ENCODE peak calls at places on chromosomes 2 and 18, in nine cellular contexts. E is astrocyte; Z is CD8-positive, alpha-beta memory T cell; L is fibroblast of lung; H is psoas muscle; Q is brain microvascular endothelial cell; A is transverse colon; D is WERI-Rb-1; M is sigmoid colon. G is an unnamed sample. For H3K36me3, the result is how much of the 10 kb centered on the place peaks cover.

GRCh38 chr2:218375212-218375611 is 6.9 kb upstream of the SLC11A1 start:
- DNase-seq in Q (no peak), A (no peak), E (peak), H (no peak), L (peak), Z (no peak), D (no peak), M (no peak), G (no peak)

GRCh38 chr2:25711641-25712369 is 38.4 kb upstream of the DTNB start:
- DNase-seq in Q (no peak), D (peak), H (no peak), L (no peak), Z (no peak), E (no peak), A (no peak), M (no peak), G (no peak)

GRCh38 chr2:205766765-205767359 is 84.6 kb downstream of the NRP2 start:
- DNase-seq in H (peak), Z (peak), Q (peak), D (peak), A (peak), L (peak), E (peak), M (peak), G (peak)

GRCh38 chr2:146540271-146540932 is 1304.4 kb upstream of the ACVR2A start:
- DNase-seq in H (no peak), E (no peak), M (no peak), Z (no peak), Q (no peak), A (no peak), L (no peak), D (no peak), G (no peak)

GRCh38 chr2:38600242-38600891 is 2.4 kb downstream of the HNRNPLL start:
- DNase-seq in M (no peak), L (no peak), E (no peak), D (peak), A (peak), H (no peak), Z (no peak), Q (no peak), G (no peak)

GRCh38 chr18:75209129-75209951 is at the start of gene PTGR3:
- DNase-seq in A (peak), Q (peak), L (peak), E (peak), H (peak), D (peak), Z (peak), M (peak), G (peak)

GRCh38 chr18:48376406-48376805 is 32.8 kb downstream of the ZBTB7C start:
- DNase-seq in Z (no peak), L (no peak), H (no peak), E (no peak), A (no peak), M (no peak), Q (no peak), D (no peak), G (no peak)

GRCh38 chr18:28512357-28512756 is 335.4 kb upstream of the CDH2 start:
- DNase-seq in A (no peak), Q (no peak), E (no peak), M (no peak), D (no peak), H (no peak), L (no peak), Z (no peak), G (no peak)

GRCh38 chr2:229765721-229766120 is 51.4 kb upstream of the DNER start:
- DNase-seq in Z (no peak), E (no peak), A (no peak), Q (no peak), M (no peak), H (no peak), D (no peak), L (no peak), G (no peak)

DNA sequence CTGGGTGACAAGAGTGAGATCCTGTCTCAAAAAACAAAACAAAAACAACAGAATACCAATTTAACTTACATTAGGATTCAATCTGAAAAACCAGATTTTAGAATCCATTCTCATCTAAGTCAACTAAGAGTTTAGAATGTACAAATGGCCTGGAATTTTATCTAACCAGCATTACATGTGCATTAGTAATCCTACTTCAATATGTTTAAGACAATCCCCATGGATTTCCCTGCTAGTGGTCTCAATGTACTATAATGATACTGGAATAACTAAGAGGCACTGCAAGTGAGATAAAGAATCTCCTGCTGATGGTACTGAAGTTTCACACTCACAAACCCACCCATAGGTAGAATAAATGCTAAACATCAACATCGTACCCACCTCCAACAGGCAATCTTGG is 53.9 kb upstream of the DNER start:
- DNase-seq in Z (no peak), D (no peak), E (peak), A (no peak), H (no peak), Q (no peak), L (no peak), M (no peak), G (no peak)
- H3K36me3 ChIP-seq in Z (under half), D (under half), E (half or more), A (under half), H (under half), Q (half or more), L (under half), M (half or more), G (half or more)

GRCh38 chr2:70050631-70051425 is 36.4 kb upstream of the PCBP1 start:
- DNase-seq in M (no peak), L (no peak), Z (no peak), D (no peak), E (no peak), Q (no peak), A (no peak), H (no peak), G (no peak)
- H3K27ac ChIP-seq in M (no peak), L (no peak), Z (no peak), D (no peak), E (no peak), Q (no peak), A (no peak), H (no peak), G (no peak)

GRCh38 chr2:212957624-212958023 is 193.8 kb downstream of the IKZF2 start:
- DNase-seq in E (no peak), M (no peak), A (no peak), Z (no peak), H (no peak), Q (no peak), L (no peak), D (no peak), G (no peak)

GRCh38 chr2:212958133-212958532 is 193.3 kb downstream of the IKZF2 start:
- DNase-seq in Q (no peak), D (no peak), A (no peak), E (no peak), Z (no peak), H (no peak), M (no peak), L (no peak), G (no peak)

GRCh38 chr2:212958757-212959295 is 192.6 kb downstream of the IKZF2 start:
- DNase-seq in Q (peak), H (no peak), A (no peak), L (no peak), Z (no peak), D (no peak), E (peak), M (no peak), G (no peak)

GRCh38 chr2:212957184-212957583 is 194.2 kb downstream of the IKZF2 start:
- DNase-seq in L (no peak), E (no peak), H (no peak), A (no peak), M (no peak), Z (no peak), Q (no peak), D (no peak), G (no peak)

DNA sequence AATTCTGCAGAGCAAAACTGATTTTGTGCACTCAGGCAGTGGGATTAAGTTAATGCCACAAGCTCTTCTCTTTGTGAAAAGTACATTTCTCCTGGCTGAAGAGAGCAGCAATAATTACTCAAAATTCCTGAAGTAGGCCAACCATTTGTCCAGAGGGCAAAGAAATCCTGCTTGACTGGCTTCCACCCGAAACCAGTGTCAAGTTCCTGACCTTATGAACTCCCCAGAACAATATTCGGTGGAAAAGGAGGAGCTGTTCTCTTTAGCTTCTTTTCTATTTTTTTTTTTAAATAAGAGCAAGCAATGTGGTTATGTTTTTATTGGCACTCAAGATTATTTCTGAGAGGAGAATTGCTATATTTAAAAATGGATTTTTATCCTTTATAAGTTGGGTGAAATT is 194.7 kb downstream of the IKZF2 start:
- DNase-seq in Z (no peak), E (no peak), A (no peak), D (no peak), H (no peak), L (peak), Q (no peak), M (no peak), G (no peak)
- H3K36me3 ChIP-seq in Z (under half), E (under half), A (under half), D (under half), H (under half), L (under half), Q (under half), M (under half), G (under half)

DNA sequence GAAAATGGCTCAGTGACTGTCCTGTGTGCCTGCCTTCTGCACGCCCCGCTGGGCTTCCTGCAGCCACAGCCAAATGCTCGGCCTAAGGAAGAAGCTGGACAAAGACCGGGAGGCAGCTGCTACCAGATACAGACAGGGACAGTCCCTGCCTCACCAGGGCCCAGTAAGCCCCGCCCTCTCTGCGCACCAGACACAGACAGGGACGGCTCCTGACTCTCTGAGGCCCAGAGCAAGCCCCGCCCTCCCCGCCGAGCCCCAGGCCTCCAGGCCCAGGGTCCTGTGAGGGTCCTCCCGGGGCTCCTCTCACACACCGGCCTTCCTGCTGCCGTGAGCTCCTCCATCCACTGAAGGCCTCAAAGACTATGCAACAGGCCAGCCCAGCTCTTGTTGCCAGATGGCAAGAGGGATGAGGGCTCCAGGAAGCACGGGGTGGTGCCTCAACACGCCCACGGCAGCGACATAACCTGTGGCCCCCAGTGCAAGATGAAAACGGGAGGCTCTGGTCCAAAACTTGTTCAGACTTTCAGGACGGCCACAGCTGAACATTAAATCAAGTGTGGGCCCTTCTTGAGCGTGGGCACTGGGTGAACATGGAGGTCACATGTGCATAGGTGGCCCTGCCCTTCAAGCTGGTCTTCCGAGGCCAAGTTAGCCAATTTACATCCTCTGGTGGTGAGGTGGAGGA is 77.6 kb downstream of the NDUFA10 start:
- DNase-seq in A (no peak), H (no peak), E (no peak), D (peak), L (no peak), Z (peak), Q (no peak), M (peak), G (no peak)
- H3K27ac ChIP-seq in A (no peak), H (no peak), E (no peak), D (peak), L (no peak), Z (no peak), Q (no peak), M (no peak), G (no peak)

GRCh38 chr2:71419145-71419544 is 34.2 kb upstream of the DYSF start:
- DNase-seq in Q (no peak), A (no peak), H (no peak), Z (no peak), E (no peak), D (no peak), L (no peak), M (no peak), G (no peak)
- H3K36me3 ChIP-seq in Q (under half), A (under half), H (under half), Z (under half), E (under half), D (under half), L (under half), M (under half), G (under half)

G was measured in CD8-positive, alpha-beta T cell.